ENCODE peak calls at places on chromosomes 7 and 10, in ten cellular contexts. One of them, this sample, is unnamed.
A peak's percentile ranks its signal among the peaks of the same experiment; 100 is the strongest.

GRCh38 chr10:132366499-132366898 is 30.5 kb upstream of the PWWP2B start:
- DNase-seq in ovary: no peak
- DNase-seq in cardiac muscle cell: no peak
- DNase-seq in pancreas: no peak
- DNase-seq in transverse colon: no peak
- DNase-seq in psoas muscle: no peak
- DNase-seq in hepatocyte: no peak
- DNase-seq in astrocyte: no peak
- DNase-seq in fibroblast of lung: no peak
- DNase-seq in neural progenitor cell: no peak
- DNase-seq in this sample: no peak

GRCh38 chr10:98055875-98056516 is 25.6 kb upstream of the CRTAC1 start:
- DNase-seq in ovary: no peak
- DNase-seq in cardiac muscle cell: peak; percentile 83
- DNase-seq in pancreas: no peak
- DNase-seq in transverse colon: no peak
- DNase-seq in psoas muscle: no peak
- DNase-seq in hepatocyte: peak; percentile 62
- DNase-seq in astrocyte: peak; percentile 4
- DNase-seq in fibroblast of lung: no peak
- DNase-seq in neural progenitor cell: peak; percentile 83
- DNase-seq in this sample: no peak

GRCh38 chr7:140054751-140055150 is 8.0 kb downstream of the PARP12 start:
- DNase-seq in ovary: no peak
- DNase-seq in cardiac muscle cell: no peak
- DNase-seq in pancreas: no peak
- DNase-seq in transverse colon: no peak
- DNase-seq in psoas muscle: no peak
- DNase-seq in hepatocyte: no peak
- DNase-seq in astrocyte: no peak
- DNase-seq in fibroblast of lung: no peak
- DNase-seq in neural progenitor cell: no peak
- DNase-seq in this sample: no peak

GRCh38 chr10:131220601-131221171 is 90.8 kb downstream of the TCERG1L start:
- DNase-seq in ovary: no peak
- DNase-seq in cardiac muscle cell: no peak
- DNase-seq in pancreas: no peak
- DNase-seq in transverse colon: no peak
- DNase-seq in psoas muscle: peak; percentile 29
- DNase-seq in hepatocyte: no peak
- DNase-seq in astrocyte: no peak
- DNase-seq in fibroblast of lung: no peak
- DNase-seq in neural progenitor cell: no peak
- DNase-seq in this sample: no peak

GRCh38 chr10:71234970-71235681 is 22.8 kb downstream of the UNC5B start:
- DNase-seq in ovary: no peak
- DNase-seq in cardiac muscle cell: peak; percentile 91
- DNase-seq in pancreas: no peak
- DNase-seq in transverse colon: no peak
- DNase-seq in psoas muscle: no peak
- DNase-seq in hepatocyte: peak; percentile 82
- DNase-seq in astrocyte: peak; percentile 89
- DNase-seq in fibroblast of lung: peak; percentile 71
- DNase-seq in neural progenitor cell: peak; percentile 18
- DNase-seq in this sample: peak; percentile 70

GRCh38 chr10:3122486-3123205 is 49.9 kb downstream of the PITRM1 start:
- DNase-seq in ovary: no peak
- DNase-seq in cardiac muscle cell: no peak
- DNase-seq in pancreas: no peak
- DNase-seq in transverse colon: no peak
- DNase-seq in psoas muscle: no peak
- DNase-seq in hepatocyte: no peak
- DNase-seq in astrocyte: no peak
- DNase-seq in fibroblast of lung: no peak
- DNase-seq in neural progenitor cell: no peak
- DNase-seq in this sample: no peak

GRCh38 chr10:18400911-18401260 is 250.5 kb downstream of the NSUN6 start:
- DNase-seq in ovary: no peak
- DNase-seq in cardiac muscle cell: peak; percentile 33
- DNase-seq in pancreas: peak; percentile 22
- DNase-seq in transverse colon: peak; percentile 30
- DNase-seq in psoas muscle: no peak
- DNase-seq in hepatocyte: peak; percentile 35
- DNase-seq in astrocyte: no peak
- DNase-seq in fibroblast of lung: no peak
- DNase-seq in neural progenitor cell: peak; percentile 59
- DNase-seq in this sample: no peak

GRCh38 chr7:46627038-46627315 is 705.9 kb upstream of the IGFBP3 start:
- DNase-seq in ovary: no peak
- DNase-seq in cardiac muscle cell: no peak
- DNase-seq in pancreas: no peak
- DNase-seq in transverse colon: no peak
- DNase-seq in psoas muscle: no peak
- DNase-seq in hepatocyte: no peak
- DNase-seq in astrocyte: peak; percentile 20
- DNase-seq in fibroblast of lung: peak; percentile 35
- DNase-seq in neural progenitor cell: no peak
- DNase-seq in this sample: no peak

GRCh38 chr7:156610601-156611000 is 30.0 kb upstream of the RNF32 start:
- DNase-seq in ovary: no peak
- DNase-seq in cardiac muscle cell: no peak
- DNase-seq in pancreas: no peak
- DNase-seq in transverse colon: no peak
- DNase-seq in psoas muscle: no peak
- DNase-seq in hepatocyte: no peak
- DNase-seq in astrocyte: no peak
- DNase-seq in fibroblast of lung: no peak
- DNase-seq in neural progenitor cell: no peak
- DNase-seq in this sample: no peak

GRCh38 chr10:120644549-120645410 is 187.8 kb downstream of the PLPP4 start:
- DNase-seq in ovary: no peak
- DNase-seq in cardiac muscle cell: no peak
- DNase-seq in pancreas: no peak
- DNase-seq in transverse colon: no peak
- DNase-seq in psoas muscle: no peak
- DNase-seq in hepatocyte: no peak
- DNase-seq in astrocyte: peak; percentile 8
- DNase-seq in fibroblast of lung: no peak
- DNase-seq in neural progenitor cell: peak; percentile 57
- DNase-seq in this sample: no peak

GRCh38 chr7:265192-265997 is 24.6 kb upstream of the FOXL3 start:
- DNase-seq in ovary: no peak
- DNase-seq in cardiac muscle cell: no peak
- DNase-seq in pancreas: no peak
- DNase-seq in transverse colon: no peak
- DNase-seq in psoas muscle: peak; percentile 46
- DNase-seq in hepatocyte: no peak
- DNase-seq in astrocyte: no peak
- DNase-seq in fibroblast of lung: no peak
- DNase-seq in neural progenitor cell: no peak
- DNase-seq in this sample: no peak

GRCh38 chr10:76911184-76911583 is 726.4 kb downstream of the KCNMA1 start:
- DNase-seq in ovary: no peak
- DNase-seq in cardiac muscle cell: no peak
- DNase-seq in pancreas: no peak
- DNase-seq in transverse colon: peak; percentile 26
- DNase-seq in psoas muscle: no peak
- DNase-seq in hepatocyte: no peak
- DNase-seq in astrocyte: no peak
- DNase-seq in fibroblast of lung: no peak
- DNase-seq in neural progenitor cell: no peak
- DNase-seq in this sample: no peak

GRCh38 chr7:158277219-158278141 is 310.1 kb downstream of the PTPRN2 start:
- DNase-seq in ovary: no peak
- DNase-seq in cardiac muscle cell: no peak
- DNase-seq in pancreas: no peak
- DNase-seq in transverse colon: no peak
- DNase-seq in psoas muscle: peak; percentile 30
- DNase-seq in hepatocyte: no peak
- DNase-seq in astrocyte: no peak
- DNase-seq in fibroblast of lung: no peak
- DNase-seq in neural progenitor cell: no peak
- DNase-seq in this sample: no peak

GRCh38 chr10:107814865-107815487 is 650.5 kb upstream of the SORCS1 start:
- DNase-seq in ovary: no peak
- DNase-seq in cardiac muscle cell: peak; percentile 76
- DNase-seq in pancreas: peak; percentile 53
- DNase-seq in transverse colon: peak; percentile 70
- DNase-seq in psoas muscle: no peak
- DNase-seq in hepatocyte: peak; percentile 77
- DNase-seq in astrocyte: peak; percentile 10
- DNase-seq in fibroblast of lung: peak; percentile 37
- DNase-seq in neural progenitor cell: peak; percentile 82
- DNase-seq in this sample: no peak

GRCh38 chr10:69333205-69333604 is 54.9 kb downstream of the HK1 start:
- DNase-seq in ovary: no peak
- DNase-seq in cardiac muscle cell: peak; percentile 83
- DNase-seq in pancreas: peak; percentile 52
- DNase-seq in transverse colon: no peak
- DNase-seq in psoas muscle: peak; percentile 67
- DNase-seq in hepatocyte: peak; percentile 71
- DNase-seq in astrocyte: no peak
- DNase-seq in fibroblast of lung: no peak
- DNase-seq in neural progenitor cell: peak; percentile 72
- DNase-seq in this sample: peak; percentile 33

GRCh38 chr10:44619521-44619920 is 234.6 kb upstream of the CXCL12 start:
- DNase-seq in ovary: no peak
- DNase-seq in cardiac muscle cell: no peak
- DNase-seq in pancreas: no peak
- DNase-seq in transverse colon: no peak
- DNase-seq in psoas muscle: no peak
- DNase-seq in hepatocyte: no peak
- DNase-seq in astrocyte: no peak
- DNase-seq in fibroblast of lung: no peak
- DNase-seq in neural progenitor cell: no peak
- DNase-seq in this sample: no peak

GRCh38 chr7:158314394-158314793 is 273.2 kb downstream of the PTPRN2 start:
- DNase-seq in ovary: no peak
- DNase-seq in cardiac muscle cell: no peak
- DNase-seq in pancreas: no peak
- DNase-seq in transverse colon: no peak
- DNase-seq in psoas muscle: no peak
- DNase-seq in hepatocyte: no peak
- DNase-seq in astrocyte: no peak
- DNase-seq in fibroblast of lung: no peak
- DNase-seq in neural progenitor cell: no peak
- DNase-seq in this sample: no peak

GRCh38 chr7:69677054-69677847 is 79.0 kb downstream of the AUTS2 start:
- DNase-seq in ovary: no peak
- DNase-seq in cardiac muscle cell: no peak
- DNase-seq in pancreas: no peak
- DNase-seq in transverse colon: no peak
- DNase-seq in psoas muscle: no peak
- DNase-seq in hepatocyte: no peak
- DNase-seq in astrocyte: no peak
- DNase-seq in fibroblast of lung: no peak
- DNase-seq in neural progenitor cell: peak; percentile 25
- DNase-seq in this sample: no peak

GRCh38 chr10:35327770-35328403 is 8.4 kb upstream of the CCNY start:
- DNase-seq in ovary: no peak
- DNase-seq in cardiac muscle cell: peak; percentile 36
- DNase-seq in pancreas: no peak
- DNase-seq in transverse colon: no peak
- DNase-seq in psoas muscle: no peak
- DNase-seq in hepatocyte: no peak
- DNase-seq in astrocyte: no peak
- DNase-seq in fibroblast of lung: no peak
- DNase-seq in neural progenitor cell: no peak
- DNase-seq in this sample: no peak
- TF ChIP-seq CTCF in ovary: no peak
- TF ChIP-seq CTCF in cardiac muscle cell: peak; percentile 20
- TF ChIP-seq CTCF in pancreas: no peak
- TF ChIP-seq CTCF in transverse colon: no peak
- TF ChIP-seq CTCF in psoas muscle: no peak
- TF ChIP-seq CTCF in hepatocyte: no peak
- TF ChIP-seq CTCF in astrocyte: no peak
- TF ChIP-seq CTCF in fibroblast of lung: no peak
- TF ChIP-seq CTCF in neural progenitor cell: no peak
- TF ChIP-seq CTCF in this sample: no peak

GRCh38 chr10:32980558-32981468 is 22.8 kb upstream of the ITGB1 start:
- DNase-seq in ovary: peak; percentile 77
- DNase-seq in cardiac muscle cell: peak; percentile 94
- DNase-seq in pancreas: peak; percentile 85
- DNase-seq in transverse colon: peak; percentile 92
- DNase-seq in psoas muscle: peak; percentile 95
- DNase-seq in hepatocyte: peak; percentile 96
- DNase-seq in astrocyte: peak; percentile 99
- DNase-seq in fibroblast of lung: peak; percentile 96
- DNase-seq in neural progenitor cell: peak; percentile 89
- DNase-seq in this sample: peak; percentile 87
- H3K4me1 ChIP-seq in ovary: peaks cover 4% of the 10 kb centered on the region
- H3K4me1 ChIP-seq in cardiac muscle cell: peaks cover 6% of the 10 kb centered on the region
- H3K4me1 ChIP-seq in pancreas: peaks cover 24% of the 10 kb centered on the region
- H3K4me1 ChIP-seq in transverse colon: peaks cover 38% of the 10 kb centered on the region
- H3K4me1 ChIP-seq in psoas muscle: peaks cover 8% of the 10 kb centered on the region
- H3K4me1 ChIP-seq in hepatocyte: peaks cover 23% of the 10 kb centered on the region
- H3K4me1 ChIP-seq in astrocyte: peaks cover 46% of the 10 kb centered on the region
- H3K4me1 ChIP-seq in fibroblast of lung: peaks cover 39% of the 10 kb centered on the region
- H3K4me1 ChIP-seq in neural progenitor cell: no peaks in the 10 kb centered on the region
- H3K4me1 ChIP-seq in this sample: peaks cover 10% of the 10 kb centered on the region

GRCh38 chr10:27561362-27561761 is 57.3 kb downstream of the RAB18 start:
- DNase-seq in ovary: no peak
- DNase-seq in cardiac muscle cell: no peak
- DNase-seq in pancreas: no peak
- DNase-seq in transverse colon: no peak
- DNase-seq in psoas muscle: no peak
- DNase-seq in hepatocyte: no peak
- DNase-seq in astrocyte: no peak
- DNase-seq in fibroblast of lung: no peak
- DNase-seq in neural progenitor cell: no peak
- DNase-seq in this sample: no peak
- H3K4me3 ChIP-seq in ovary: no peak overlapping the region
- H3K4me3 ChIP-seq in cardiac muscle cell: no peak overlapping the region
- H3K4me3 ChIP-seq in pancreas: no peak overlapping the region
- H3K4me3 ChIP-seq in transverse colon: no peak overlapping the region
- H3K4me3 ChIP-seq in psoas muscle: no peak overlapping the region
- H3K4me3 ChIP-seq in hepatocyte: no peak overlapping the region
- H3K4me3 ChIP-seq in astrocyte: no peak overlapping the region
- H3K4me3 ChIP-seq in fibroblast of lung: no peak overlapping the region
- H3K4me3 ChIP-seq in neural progenitor cell: no peak overlapping the region
- H3K4me3 ChIP-seq in this sample: no peak overlapping the region

GRCh38 chr7:119482209-119482608 is 790.8 kb upstream of the KCND2 start:
- DNase-seq in ovary: no peak
- DNase-seq in cardiac muscle cell: peak; percentile 46
- DNase-seq in pancreas: peak; percentile 43
- DNase-seq in transverse colon: no peak
- DNase-seq in psoas muscle: no peak
- DNase-seq in hepatocyte: peak; percentile 58
- DNase-seq in astrocyte: no peak
- DNase-seq in fibroblast of lung: peak; percentile 4
- DNase-seq in neural progenitor cell: peak; percentile 62
- DNase-seq in this sample: no peak
- TF ChIP-seq CTCF in ovary: no peak
- TF ChIP-seq CTCF in cardiac muscle cell: peak; percentile 31
- TF ChIP-seq CTCF in pancreas: peak; percentile 36
- TF ChIP-seq CTCF in transverse colon: no peak
- TF ChIP-seq CTCF in psoas muscle: no peak
- TF ChIP-seq CTCF in hepatocyte: peak; percentile 34
- TF ChIP-seq CTCF in astrocyte: peak; percentile 16
- TF ChIP-seq CTCF in fibroblast of lung: no peak
- TF ChIP-seq CTCF in neural progenitor cell: peak; percentile 52
- TF ChIP-seq CTCF in this sample: no peak

This sample was measured in heart right ventricle.